ENCODE peak calls at places on chromosomes 7 and 10, in five cellular contexts. X, U, C, M and V are unnamed samples. For H3K9me3 and H3K4me1, the result is how much of the 10 kb centered on the place peaks cover.

GRCh38 chr7:73769481-73770001 is 529 bp downstream of the CLDN3 start:
- DNase-seq in X (no peak), U (no peak), C (no peak), M (no peak), V (no peak)

GRCh38 chr7:101308245-101309085 is 13.1 kb downstream of the IFT22 start:
- DNase-seq in X (peak), U (peak), C (peak), M (no peak), V (peak)

GRCh38 chr7:82375068-82375467 is 68.5 kb downstream of the CACNA2D1 start:
- DNase-seq in X (no peak), U (no peak), C (no peak), M (no peak), V (no peak)

GRCh38 chr10:21946946-21947345 is 56.6 kb downstream of the DNAJC1 start:
- DNase-seq in X (no peak), U (no peak), C (no peak), M (no peak), V (no peak)

GRCh38 chr10:82148764-82149163 is 273.8 kb downstream of the NRG3 start:
- DNase-seq in X (no peak), U (no peak), C (no peak), M (no peak), V (no peak)

GRCh38 chr7:17101207-17101696 is 197.2 kb upstream of the AHR start:
- DNase-seq in X (no peak), U (no peak), C (no peak), M (no peak), V (no peak)

GRCh38 chr7:101386558-101387199 is 24.0 kb downstream of the COL26A1 start:
- DNase-seq in X (peak), U (no peak), C (peak), M (no peak), V (no peak)

GRCh38 chr7:6655636-6656385 is 18.7 kb downstream of the ZNF316 start:
- DNase-seq in X (no peak), U (peak), C (peak), M (peak), V (no peak)

GRCh38 chr7:29563590-29564454 is at the start of gene PRR15:
- DNase-seq in X (peak), U (peak), C (peak), M (no peak), V (peak)

GRCh38 chr10:127888526-127889312 is 4.0 kb downstream of the CLRN3 start:
- DNase-seq in X (no peak), U (no peak), C (no peak), M (no peak), V (no peak)

GRCh38 chr7:74615933-74616780 is 41.4 kb upstream of the GTF2I start:
- DNase-seq in X (no peak), U (no peak), C (no peak), M (no peak), V (no peak)

GRCh38 chr10:124306922-124307371 is 111.8 kb downstream of the OAT start:
- DNase-seq in X (no peak), U (no peak), C (no peak), M (no peak), V (no peak)

GRCh38 chr7:97317575-97317974 is 200.1 kb downstream of the SDHAF3 start:
- DNase-seq in X (no peak), U (no peak), C (no peak), M (no peak), V (no peak)

GRCh38 chr7:70940597-70940996 is 191.3 kb upstream of the GALNT17 start:
- DNase-seq in X (no peak), U (no peak), C (no peak), M (peak), V (no peak)

GRCh38 chr7:85634951-85635350 is 448.1 kb upstream of the SEMA3D start:
- DNase-seq in X (no peak), U (no peak), C (no peak), M (no peak), V (no peak)

GRCh38 chr7:6705959-6706665 is 635 bp downstream of the ZNF12 start:
- DNase-seq in X (peak), U (peak), C (no peak), M (no peak), V (peak)

GRCh38 chr10:91422915-91423314 is 12.8 kb downstream of the HECTD2 start:
- DNase-seq in X (no peak), U (no peak), C (no peak), M (no peak), V (no peak)

GRCh38 chr7:37354661-37355131 is 94.0 kb downstream of the ELMO1 start:
- DNase-seq in X (no peak), U (no peak), C (no peak), M (peak), V (no peak)

GRCh38 chr10:63819753-63820347 is 298.6 kb downstream of the REEP3 start:
- DNase-seq in X (peak), U (peak), C (peak), M (no peak), V (peak)

GRCh38 chr10:115219203-115219602 is 126.0 kb downstream of the ATRNL1 start:
- DNase-seq in X (no peak), U (no peak), C (no peak), M (no peak), V (no peak)

GRCh38 chr10:110725809-110726641 is 81.9 kb downstream of the RBM20 start:
- DNase-seq in X (no peak), U (no peak), C (no peak), M (no peak), V (no peak)
- H3K9me3 ChIP-seq in X (under half), U (under half), C (under half), M (under half), V (under half)

GRCh38 chr7:30797294-30798040 is 26.2 kb downstream of the MINDY4 start:
- DNase-seq in X (no peak), U (no peak), C (no peak), M (no peak), V (no peak)
- TF ChIP-seq EP300 in X (no peak), U (no peak), C (no peak), M (no peak), V (no peak)

GRCh38 chr10:35343739-35344138 is 7.4 kb downstream of the CCNY start:
- DNase-seq in X (no peak), U (no peak), C (no peak), M (no peak), V (no peak)

GRCh38 chr10:35339946-35340345 is 3.6 kb downstream of the CCNY start:
- DNase-seq in X (no peak), U (no peak), C (no peak), M (no peak), V (no peak)

GRCh38 chr10:35340975-35341374 is 4.7 kb downstream of the CCNY start:
- DNase-seq in X (no peak), U (no peak), C (no peak), M (no peak), V (no peak)

GRCh38 chr10:35341521-35341920 is 5.2 kb downstream of the CCNY start:
- DNase-seq in X (no peak), U (no peak), C (no peak), M (no peak), V (no peak)

DNA sequence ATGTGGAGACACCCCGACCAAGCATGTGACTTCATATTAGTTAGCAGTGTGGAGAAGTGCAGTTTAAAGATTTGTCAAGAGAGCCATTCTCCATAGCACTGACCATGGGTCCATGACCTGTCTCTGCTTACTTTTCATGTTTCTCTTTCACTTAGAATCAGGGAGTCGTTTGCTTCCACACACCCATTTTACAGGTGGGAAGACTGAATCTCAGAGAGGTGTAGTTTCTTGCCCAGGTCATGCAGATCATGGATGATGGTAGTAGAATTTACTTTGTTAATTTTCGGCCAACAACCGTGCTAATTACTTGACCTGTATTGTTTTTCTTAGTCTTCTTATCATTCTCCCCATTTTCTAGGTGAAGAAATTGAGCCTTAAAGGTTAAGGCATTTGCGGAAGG is 6.1 kb downstream of the CCNY start:
- DNase-seq in X (no peak), U (no peak), C (no peak), M (no peak), V (no peak)
- H3K4me1 ChIP-seq in X (under half), U (under half), C (under half), M (under half), V (under half)

DNA sequence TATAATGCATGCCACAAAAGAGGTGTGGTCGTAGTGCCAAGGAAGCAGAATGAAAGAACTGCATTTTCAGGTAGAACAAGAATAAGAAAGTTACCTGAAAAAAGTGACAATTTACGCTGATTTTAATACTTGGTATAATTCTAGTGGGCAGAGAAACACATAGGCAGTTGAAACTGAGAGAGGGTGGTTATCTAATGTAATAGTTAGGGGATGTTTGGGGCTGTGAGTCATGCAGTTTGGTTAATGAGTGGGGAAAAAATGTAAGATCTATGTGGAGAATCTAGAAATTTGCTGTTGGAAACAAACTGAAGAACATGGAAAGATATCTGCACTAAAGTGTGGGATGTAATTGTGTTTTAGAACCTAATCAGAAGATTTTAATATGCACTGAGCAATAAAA is 33.7 kb downstream of the ZNF37A start:
- DNase-seq in X (no peak), U (no peak), C (no peak), M (no peak), V (no peak)
- H3K9me3 ChIP-seq in X (half or more), U (under half), C (under half), M (half or more), V (under half)

GRCh38 chr7:8783229-8783628 is 349.8 kb downstream of the NXPH1 start:
- DNase-seq in X (no peak), U (no peak), C (no peak), M (no peak), V (no peak)

GRCh38 chr7:8781166-8781565 is 347.8 kb downstream of the NXPH1 start:
- DNase-seq in X (no peak), U (no peak), C (no peak), M (no peak), V (no peak)

GRCh38 chr7:8785081-8785480 is 351.7 kb downstream of the NXPH1 start:
- DNase-seq in X (no peak), U (no peak), C (no peak), M (no peak), V (no peak)
- TF ChIP-seq EP300 in X (no peak), U (no peak), C (no peak), M (no peak), V (no peak)

DNA sequence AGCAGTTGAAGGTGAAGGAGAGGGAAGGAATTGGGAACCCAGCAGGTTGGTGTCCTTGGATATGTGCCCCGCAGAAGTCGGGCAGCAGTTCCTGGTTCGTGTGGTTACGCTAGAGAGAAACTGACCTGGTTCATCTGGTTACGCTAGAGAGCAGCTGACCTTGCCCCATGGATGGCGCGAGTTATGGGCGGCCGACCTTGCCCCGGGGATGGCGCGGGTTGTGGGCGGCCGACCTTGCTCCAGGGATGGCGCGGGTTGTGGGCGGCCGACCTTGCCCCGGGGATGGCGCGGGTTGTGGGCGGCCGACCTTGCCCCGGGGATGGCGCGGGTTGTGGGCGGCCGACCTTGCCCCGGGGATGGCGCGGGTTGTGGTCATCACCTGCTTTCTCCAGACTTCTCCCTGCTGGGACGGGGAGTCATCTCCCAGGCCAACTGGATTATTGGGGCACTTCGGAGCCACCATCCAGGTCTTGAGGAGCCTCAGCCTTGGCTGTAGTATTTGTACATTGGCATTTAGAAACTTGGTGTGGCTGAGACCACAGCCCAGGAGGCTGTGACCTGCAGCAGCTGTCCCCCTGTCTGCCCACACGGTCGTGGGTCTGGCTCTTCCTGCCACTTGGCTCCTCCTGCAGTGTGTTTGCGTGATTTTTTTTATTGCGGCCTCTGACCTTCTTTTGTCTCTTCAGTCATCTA is 6.1 kb downstream of the GET4 start:
- DNase-seq in X (no peak), U (no peak), C (no peak), M (no peak), V (no peak)
- H3K4me1 ChIP-seq in X (under half), U (half or more), C (under half), M (half or more), V (under half)

GRCh38 chr7:126449621-126450268 is 803.0 kb downstream of the GRM8 start:
- DNase-seq in X (no peak), U (no peak), C (no peak), M (no peak), V (no peak)
- H3K9me3 ChIP-seq in X (under half), U (under half), C (under half), M (under half), V (under half)

GRCh38 chr7:81170291-81170690 is 251.4 kb upstream of the SEMA3C start:
- DNase-seq in X (no peak), U (no peak), C (no peak), M (no peak), V (no peak)

GRCh38 chr7:81180573-81180972 is 261.7 kb upstream of the SEMA3C start:
- DNase-seq in X (no peak), U (no peak), C (no peak), M (no peak), V (no peak)

GRCh38 chr7:81181066-81181465 is 262.2 kb upstream of the SEMA3C start:
- DNase-seq in X (no peak), U (no peak), C (no peak), M (no peak), V (no peak)

GRCh38 chr7:81173766-81174281 is 255.0 kb upstream of the SEMA3C start:
- DNase-seq in X (no peak), U (peak), C (no peak), M (no peak), V (no peak)

GRCh38 chr7:81175291-81175942 is 256.6 kb upstream of the SEMA3C start:
- DNase-seq in X (no peak), U (no peak), C (no peak), M (no peak), V (no peak)
- TF ChIP-seq EP300 in X (no peak), U (no peak), C (no peak), M (no peak), V (no peak)

DNA sequence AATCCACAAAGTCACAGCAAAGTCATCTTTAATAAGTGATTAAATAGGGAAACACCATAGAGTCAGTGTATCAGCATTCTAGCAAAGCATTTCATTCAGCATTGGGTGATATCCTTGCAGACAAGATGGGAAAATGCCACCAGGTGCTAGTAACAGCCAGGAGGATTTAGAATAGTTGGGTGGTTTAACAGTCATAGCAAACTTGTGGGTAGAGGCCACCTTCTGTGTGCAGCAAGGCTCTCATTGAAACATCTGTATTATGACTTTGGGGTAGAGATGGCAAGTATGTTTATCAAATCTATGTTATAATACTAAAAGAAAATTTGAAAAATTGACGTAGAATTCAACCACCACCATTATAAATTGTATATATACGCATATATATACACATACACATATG is 26.4 kb upstream of the ADO start:
- DNase-seq in X (no peak), U (no peak), C (no peak), M (no peak), V (no peak)
- H3K4me1 ChIP-seq in X (under half), U (under half), C (under half), M (under half), V (under half)